ENCODE peak calls at places on chromosome 18, in nine cellular contexts. U, F, H, C, R, X, E, Q and G are unnamed samples.

GRCh38 chr18:42025974-42026625 is 71.1 kb downstream of the PIK3C3 start:
- DNase-seq in F (no peak), X (no peak), Q (no peak), U (no peak), C (no peak), E (no peak), R (no peak), H (no peak), G (no peak)

GRCh38 chr18:38790303-38790702 is 1224.7 kb upstream of the CELF4 start:
- DNase-seq in F (no peak), H (no peak), U (no peak), E (no peak), X (peak), C (no peak), R (no peak), Q (no peak), G (no peak)

GRCh38 chr18:42412896-42413295 is 457.9 kb downstream of the PIK3C3 start:
- DNase-seq in H (no peak), C (no peak), Q (no peak), U (no peak), E (no peak), X (no peak), F (no peak), R (no peak), G (no peak)

GRCh38 chr18:74373428-74373827 is 57.8 kb downstream of the C18orf63 start:
- DNase-seq in Q (no peak), U (no peak), X (no peak), C (no peak), R (no peak), E (no peak), H (no peak), F (no peak), G (no peak)

GRCh38 chr18:79963658-79964329 is 649 bp upstream of the HSBP1L1 start:
- DNase-seq in E (no peak), R (peak), Q (no peak), F (no peak), U (no peak), C (no peak), X (no peak), H (no peak), G (no peak)

GRCh38 chr18:5152335-5153020 is 44.6 kb downstream of the AKAIN1 start:
- DNase-seq in E (no peak), H (no peak), X (no peak), Q (no peak), F (no peak), C (no peak), R (no peak), U (no peak), G (no peak)

GRCh38 chr18:58668897-58669296 is 2.4 kb upstream of the MALT1 start:
- DNase-seq in C (no peak), R (no peak), X (no peak), Q (no peak), U (no peak), H (peak), F (no peak), E (no peak), G (no peak)

GRCh38 chr18:57223160-57223870 is 76.4 kb downstream of the BOD1L2 start:
- DNase-seq in R (no peak), Q (no peak), U (no peak), H (no peak), F (no peak), X (no peak), E (no peak), C (no peak), G (no peak)

GRCh38 chr18:77249583-77250500 is at the start of gene GALR1:
- DNase-seq in X (no peak), F (no peak), E (no peak), C (no peak), H (no peak), Q (no peak), R (no peak), U (peak), G (no peak)

GRCh38 chr18:43661570-43661969 is 384.3 kb upstream of the SYT4 start:
- DNase-seq in H (no peak), Q (no peak), U (no peak), R (no peak), E (no peak), F (no peak), C (no peak), X (no peak), G (no peak)

GRCh38 chr18:51190000-51190399 is 7.5 kb downstream of the MEX3C start:
- DNase-seq in E (no peak), C (no peak), Q (no peak), F (no peak), U (no peak), H (no peak), X (no peak), R (no peak), G (no peak)

GRCh38 chr18:76823166-76823539 is 796 bp downstream of the ZNF236 start:
- DNase-seq in C (peak), U (no peak), F (no peak), X (no peak), R (no peak), H (no peak), E (no peak), Q (peak), G (no peak)

GRCh38 chr18:5894613-5895299 is 566 bp downstream of the TMEM200C start:
- DNase-seq in H (no peak), C (peak), F (peak), X (no peak), U (peak), Q (no peak), E (no peak), R (no peak), G (no peak)

GRCh38 chr18:23337599-23338444 is 115.3 kb upstream of the RIOK3 start:
- DNase-seq in U (no peak), C (no peak), F (no peak), E (no peak), X (no peak), R (no peak), Q (no peak), H (peak), G (no peak)

GRCh38 chr18:69817335-69817935 is 130.2 kb downstream of the CD226 start:
- DNase-seq in R (no peak), X (no peak), F (no peak), E (no peak), H (no peak), C (no peak), Q (no peak), U (no peak), G (no peak)

GRCh38 chr18:8526316-8526715 is 82.9 kb upstream of the RAB12 start:
- DNase-seq in C (no peak), R (no peak), F (no peak), H (no peak), Q (no peak), E (no peak), X (no peak), U (no peak), G (no peak)

GRCh38 chr18:50848038-50848437 is 28.2 kb upstream of the MRO start:
- DNase-seq in C (no peak), X (no peak), U (no peak), F (no peak), E (no peak), Q (no peak), R (no peak), H (no peak), G (no peak)

GRCh38 chr18:59005266-59005665 is 134.4 kb upstream of the SEC11C start:
- DNase-seq in H (no peak), E (peak), R (no peak), X (no peak), Q (no peak), U (no peak), C (peak), F (peak), G (no peak)

GRCh38 chr18:74255022-74255658 is 36.6 kb downstream of the CYB5A start:
- DNase-seq in R (no peak), U (no peak), Q (no peak), X (no peak), C (no peak), E (no peak), F (peak), H (no peak), G (no peak)

GRCh38 chr18:78768221-78768620 is 211.4 kb upstream of the SALL3 start:
- DNase-seq in E (no peak), X (no peak), U (no peak), R (peak), H (no peak), Q (no peak), F (peak), C (no peak), G (no peak)

GRCh38 chr18:48919547-48919946 is 31.2 kb downstream of the SMAD7 start:
- DNase-seq in E (no peak), X (no peak), F (no peak), C (no peak), R (peak), Q (peak), H (no peak), U (no peak), G (peak)

GRCh38 chr18:48920408-48921038 is 30.2 kb downstream of the SMAD7 start:
- DNase-seq in Q (peak), U (no peak), R (peak), C (peak), H (no peak), E (no peak), F (no peak), X (no peak), G (no peak)

GRCh38 chr18:48918156-48918555 is 32.6 kb downstream of the SMAD7 start:
- DNase-seq in X (no peak), C (no peak), E (no peak), H (no peak), Q (no peak), U (no peak), R (peak), F (no peak), G (peak)

GRCh38 chr18:48917579-48918101 is 33.1 kb downstream of the SMAD7 start:
- DNase-seq in Q (peak), E (no peak), R (peak), C (no peak), X (no peak), H (no peak), U (no peak), F (no peak), G (peak)

GRCh38 chr18:48918660-48919415 is 31.9 kb downstream of the SMAD7 start:
- DNase-seq in E (no peak), C (peak), X (no peak), F (no peak), Q (peak), U (no peak), H (no peak), R (peak), G (peak)
- TF ChIP-seq POLR2A in E (no peak), C (no peak), X (no peak), F (no peak), Q (no peak), U (no peak), H (no peak), R (no peak), G (no peak)

DNA sequence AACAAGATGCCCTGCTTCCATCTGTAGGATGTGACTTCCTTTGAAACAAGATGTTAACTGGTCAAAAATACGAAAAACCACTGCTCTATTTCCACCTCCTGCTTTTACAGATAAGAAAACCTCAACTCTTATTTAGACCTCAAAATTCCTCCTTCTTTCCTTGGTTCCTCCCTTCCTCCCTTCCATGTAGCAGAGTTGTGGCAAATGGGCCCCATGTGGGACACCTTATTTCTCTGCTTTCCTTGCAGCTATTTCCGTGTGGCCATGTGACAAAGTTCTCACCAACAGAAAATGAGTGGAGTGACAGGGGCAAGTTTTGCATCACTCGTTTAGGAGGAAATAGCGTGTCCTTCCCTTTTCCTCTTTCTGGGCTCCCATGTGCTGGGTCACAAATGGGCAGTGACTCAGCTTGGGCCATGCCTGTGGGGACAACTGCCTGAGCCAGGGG is 69.4 kb upstream of the SMAD2 start:
- DNase-seq in H (no peak), R (no peak), Q (no peak), E (no peak), C (no peak), U (no peak), F (no peak), X (no peak), G (no peak)
- TF ChIP-seq POLR2A in H (no peak), R (no peak), Q (no peak), E (no peak), C (no peak), U (no peak), F (no peak), X (no peak), G (no peak)

GRCh38 chr18:26547302-26548143 is 830 bp downstream of the KCTD1 start:
- DNase-seq in U (peak), E (peak), R (peak), Q (peak), X (no peak), C (peak), F (peak), H (no peak), G (peak)

GRCh38 chr18:26549486-26550435 is 1.4 kb upstream of the KCTD1 start:
- DNase-seq in C (peak), F (peak), E (peak), H (peak), X (peak), R (peak), U (peak), Q (peak), G (peak)

GRCh38 chr18:26546875-26547301 is 1.5 kb downstream of the KCTD1 start:
- DNase-seq in X (no peak), C (no peak), U (no peak), Q (no peak), F (no peak), E (no peak), H (no peak), R (no peak), G (no peak)

GRCh38 chr18:26549103-26549485 is 741 bp upstream of the KCTD1 start:
- DNase-seq in E (peak), C (no peak), F (peak), U (peak), H (no peak), R (no peak), Q (peak), X (no peak), G (no peak)

DNA sequence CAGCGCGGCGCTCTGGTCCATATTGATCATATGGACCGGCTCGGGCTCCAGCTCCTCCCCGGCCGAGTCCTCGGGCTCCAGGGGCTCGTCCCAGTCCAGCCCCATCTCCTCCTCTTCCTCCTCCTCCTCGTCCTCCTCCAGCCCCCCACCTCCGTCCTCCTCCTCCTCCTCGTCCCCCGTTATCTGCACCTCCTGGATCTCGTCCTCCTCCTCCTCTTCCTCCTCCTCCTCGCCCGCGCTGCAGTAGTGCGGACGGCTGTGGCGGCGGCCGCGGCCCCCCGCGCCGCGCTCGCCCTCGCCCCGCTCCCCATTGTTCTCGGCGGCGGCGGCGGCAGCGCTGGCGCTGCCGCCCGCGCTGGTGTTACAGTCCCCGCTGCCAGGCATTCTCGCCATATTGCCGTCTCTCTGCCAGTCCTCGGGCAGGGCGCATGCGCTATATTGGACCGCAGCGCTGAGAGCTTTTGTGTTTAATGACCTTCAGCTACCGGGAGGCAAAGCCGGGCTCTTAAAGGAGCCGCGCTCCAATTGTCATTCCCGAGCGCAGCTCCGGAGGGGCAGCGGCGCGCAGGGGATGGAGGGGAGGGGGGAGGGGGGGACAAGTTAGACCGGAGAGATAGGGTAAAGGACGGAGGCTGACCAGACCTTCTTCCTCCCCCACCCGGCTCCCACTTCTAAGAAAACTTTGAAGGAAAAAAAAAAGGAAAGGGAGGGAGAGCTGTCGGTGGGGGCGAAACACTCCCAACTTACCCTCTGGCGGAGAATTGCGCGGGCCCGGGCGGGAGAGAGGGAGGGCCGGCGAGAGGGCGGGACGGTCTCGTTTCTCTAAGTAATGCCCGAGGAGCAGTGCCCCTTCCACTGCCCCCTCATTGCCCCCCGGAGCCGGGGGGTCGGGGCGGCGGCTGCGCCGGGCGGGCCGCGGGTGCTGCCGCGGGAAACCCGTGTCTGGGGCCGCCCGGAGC is at the start of gene KCTD1:
- DNase-seq in H (peak), C (peak), Q (peak), R (peak), U (peak), F (peak), X (peak), E (peak), G (peak)
- TF ChIP-seq POLR2A in H (no peak), C (no peak), Q (no peak), R (no peak), U (no peak), F (no peak), X (no peak), E (peak), G (no peak)

GRCh38 chr18:54269924-54270844 is 867 bp downstream of the POLI start:
- DNase-seq in C (peak), Q (no peak), F (peak), R (peak), U (no peak), E (peak), X (peak), H (peak), G (peak)
- TF ChIP-seq POLR2A in C (no peak), Q (no peak), F (no peak), R (no peak), U (no peak), E (no peak), X (no peak), H (no peak), G (no peak)

GRCh38 chr18:3297025-3297984 is 35.4 kb downstream of the MYL12B start:
- DNase-seq in X (no peak), U (peak), Q (peak), C (peak), H (peak), F (peak), R (peak), E (peak), G (peak)
- TF ChIP-seq POLR2A in X (no peak), U (peak), Q (no peak), C (no peak), H (peak), F (no peak), R (peak), E (no peak), G (no peak)

GRCh38 chr18:13019301-13019700 is 28.1 kb downstream of the CEP192 start:
- DNase-seq in F (no peak), R (no peak), Q (no peak), X (no peak), H (no peak), C (no peak), E (no peak), U (no peak), G (no peak)
- TF ChIP-seq POLR2A in F (no peak), R (no peak), Q (no peak), X (no peak), H (no peak), C (no peak), E (no peak), U (no peak), G (no peak)

DNA sequence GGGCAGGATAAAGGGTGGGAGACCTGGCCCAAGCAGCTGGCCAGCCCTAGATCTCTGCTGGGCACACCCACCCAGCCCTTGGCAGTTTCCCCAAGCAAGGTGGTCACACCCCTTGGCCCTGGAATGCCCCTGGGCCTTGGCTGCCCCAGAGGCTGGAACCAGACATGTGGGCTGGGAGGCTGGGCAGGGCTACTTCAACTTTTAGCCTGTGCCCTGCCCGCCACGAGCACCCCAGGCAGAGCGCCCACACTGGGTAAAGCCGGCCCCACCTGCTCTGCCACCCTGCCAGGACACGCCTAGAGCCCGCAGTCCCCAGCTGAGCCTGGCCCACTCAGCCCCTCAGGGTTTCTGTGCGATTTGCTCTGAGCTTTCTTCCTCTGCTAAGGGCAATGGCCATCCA is 119.7 kb upstream of the SMAD2 start:
- DNase-seq in C (no peak), X (no peak), U (no peak), F (no peak), E (no peak), Q (no peak), H (no peak), R (no peak), G (no peak)
- TF ChIP-seq POLR2A in C (no peak), X (no peak), U (no peak), F (no peak), E (no peak), Q (no peak), H (no peak), R (no peak), G (no peak)